ENCODE peak calls at places on chromosomes 2 and 18, in four cellular contexts. U is H9, C is GM23248, B is PC-3. T is an unnamed sample.
A peak's percentile ranks its signal among the peaks of the same experiment; 100 is the strongest.

GRCh38 chr2:226638576-226638975 is 161.0 kb downstream of the IRS1 start:
- DNase-seq in U (no peak), C (no peak), B (no peak), T (no peak)

GRCh38 chr2:223731503-223731902 is 105.9 kb downstream of the AP1S3 start:
- DNase-seq in U (no peak), C (no peak), B (no peak), T (no peak)

GRCh38 chr2:239029958-239030357 is 182.1 kb downstream of the TWIST2 start:
- DNase-seq in U (no peak), C (no peak), B (no peak), T (no peak)

GRCh38 chr2:121505005-121505404 is 25.7 kb upstream of the RNU4ATAC start:
- DNase-seq in U (no peak), C (peak; percentile 92), B (peak; percentile 73), T (no peak)

GRCh38 chr2:169422120-169422519 is 57.2 kb upstream of the BBS5 start:
- DNase-seq in U (no peak), C (no peak), B (no peak), T (no peak)

GRCh38 chr18:57807336-57808117 is 4.4 kb upstream of the ATP8B1 start:
- DNase-seq in U (no peak), C (peak; percentile 83), B (peak; percentile 48), T (no peak)

GRCh38 chr2:64663402-64663801 is 9.7 kb upstream of the SERTAD2 start:
- DNase-seq in U (no peak), C (no peak), B (no peak), T (no peak)

GRCh38 chr2:70125498-70125898 is 38.2 kb downstream of the PCBP1 start:
- DNase-seq in U (no peak), C (no peak), B (no peak), T (no peak)

GRCh38 chr2:197869501-197870111 is 65.2 kb downstream of the PLCL1 start:
- DNase-seq in U (no peak), C (peak; percentile 36), B (no peak), T (peak; percentile 5)

GRCh38 chr2:29549069-29549380 is 372.4 kb downstream of the ALK start:
- DNase-seq in U (no peak), C (no peak), B (no peak), T (no peak)

GRCh38 chr2:28359222-28360065 is 33.2 kb upstream of the FOSL2 start:
- DNase-seq in U (no peak), C (no peak), B (peak; percentile 78), T (no peak)
- H3K9ac ChIP-seq in U (no peak overlapping the region), C (no peak overlapping the region), B (peak overlapping the region; percentile 68), T (no peak overlapping the region)

DNA sequence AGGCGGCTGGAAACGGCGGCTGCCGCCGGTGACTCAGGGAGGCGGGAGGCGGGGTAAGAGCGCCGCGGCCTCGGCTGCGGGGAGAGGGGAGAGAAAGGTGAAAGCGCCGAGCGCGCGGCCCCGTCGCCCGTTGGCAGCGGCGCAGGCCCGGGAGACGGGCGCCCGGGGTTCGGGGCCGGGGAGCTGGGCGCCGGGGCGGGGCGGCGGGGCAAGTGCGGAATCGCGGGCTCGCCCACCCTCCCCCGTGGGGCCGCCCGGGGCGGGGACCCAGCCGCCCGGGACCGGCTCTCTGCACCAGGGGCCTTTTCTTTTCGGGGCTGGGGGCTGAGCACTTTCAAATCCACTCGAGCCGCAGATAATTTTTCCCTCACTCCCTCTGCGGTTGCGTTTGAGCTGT is 219 bp downstream of the KDM3A start:
- DNase-seq in U (no peak), C (no peak), B (no peak), T (no peak)
- H3K9ac ChIP-seq in U (peak overlapping the region; percentile 27), C (peak overlapping the region; percentile 89), B (peak overlapping the region; percentile 52), T (peak overlapping the region; percentile 84)

GRCh38 chr2:196403471-196403870 is 232.1 kb upstream of the STK17B start:
- DNase-seq in U (no peak), C (peak; percentile 65), B (peak; percentile 52), T (no peak)
- H3K9ac ChIP-seq in U (no peak overlapping the region), C (peak overlapping the region; percentile 19), B (no peak overlapping the region), T (peak overlapping the region; percentile 16)

GRCh38 chr2:205696541-205697441 is 14.5 kb downstream of the NRP2 start:
- DNase-seq in U (peak; percentile 58), C (no peak), B (no peak), T (peak; percentile 30)

GRCh38 chr2:205700331-205701132 is 18.2 kb downstream of the NRP2 start:
- DNase-seq in U (peak; percentile 67), C (peak; percentile 92), B (peak; percentile 62), T (no peak)

GRCh38 chr2:205699554-205700289 is 17.4 kb downstream of the NRP2 start:
- DNase-seq in U (no peak), C (no peak), B (no peak), T (no peak)

GRCh38 chr2:205701509-205701908 is 19.2 kb downstream of the NRP2 start:
- DNase-seq in U (no peak), C (peak; percentile 69), B (peak; percentile 65), T (no peak)

DNA sequence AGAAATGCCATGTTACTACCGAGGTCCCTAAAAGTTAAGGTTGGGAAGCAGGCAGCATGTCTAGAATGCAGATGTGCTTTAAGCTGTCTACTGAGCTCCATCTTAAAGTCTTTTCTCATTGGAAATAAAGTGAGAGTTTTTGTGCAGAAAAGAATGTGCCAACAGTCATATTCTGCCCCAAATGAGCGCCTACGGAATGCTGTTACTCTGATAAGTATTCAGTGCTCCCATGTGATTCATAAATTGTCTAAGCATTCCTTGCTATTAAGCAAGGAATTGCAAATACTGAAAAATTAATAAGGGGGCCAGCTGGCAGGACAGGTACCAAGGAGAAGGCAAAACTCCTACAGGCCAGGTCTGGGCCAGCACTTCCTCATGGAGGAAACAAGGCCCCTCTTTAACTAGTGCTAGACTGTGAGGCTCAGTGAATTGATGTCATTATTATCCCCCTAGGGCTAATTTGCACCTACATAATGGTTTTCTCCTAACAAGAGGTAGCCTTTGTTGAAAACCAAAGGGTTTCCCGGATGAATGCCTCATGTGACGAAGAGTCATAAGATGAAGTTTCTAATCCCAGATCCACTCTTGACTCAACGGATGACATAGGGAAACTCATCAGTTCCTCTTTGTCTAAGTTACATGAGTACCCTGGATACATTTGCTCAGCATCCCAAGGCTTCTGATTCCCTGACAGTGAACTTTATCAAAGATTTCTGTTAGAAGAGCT is 16.4 kb downstream of the NRP2 start:
- DNase-seq in U (no peak), C (peak; percentile 59), B (no peak), T (no peak)
- H3K9ac ChIP-seq in U (no peak overlapping the region), C (no peak overlapping the region), B (no peak overlapping the region), T (peak overlapping the region; percentile 81)

GRCh38 chr2:216553841-216554240 is 55.2 kb downstream of the RPL37A start:
- DNase-seq in U (no peak), C (no peak), B (no peak), T (no peak)
- H3K9ac ChIP-seq in U (no peak overlapping the region), C (no peak overlapping the region), B (no peak overlapping the region), T (peak overlapping the region; percentile 51)

GRCh38 chr18:21141678-21142422 is 30.2 kb upstream of the ROCK1 start:
- DNase-seq in U (no peak), C (peak; percentile 27), B (no peak), T (no peak)
- H3K9ac ChIP-seq in U (no peak overlapping the region), C (no peak overlapping the region), B (no peak overlapping the region), T (no peak overlapping the region)

DNA sequence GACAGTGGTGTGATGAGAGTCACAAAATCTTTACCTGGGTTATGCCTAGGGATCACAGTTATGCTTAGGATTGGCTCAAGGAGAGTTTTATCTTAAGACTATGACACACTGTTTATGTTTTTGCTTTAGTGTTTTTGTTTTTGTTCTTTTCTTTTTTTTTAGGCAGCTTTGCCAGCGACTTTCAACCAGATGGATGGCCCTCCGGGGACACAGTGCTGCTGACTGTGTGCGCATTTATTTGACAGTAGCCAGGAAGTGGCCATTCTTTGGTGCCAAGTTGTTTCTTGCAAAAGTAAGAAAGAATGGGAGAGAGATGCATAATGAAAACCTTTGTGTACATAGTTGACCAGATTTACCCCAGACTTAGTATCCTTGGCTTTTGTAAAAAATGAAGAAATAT is 15.1 kb upstream of the DYNC2LI1 start:
- DNase-seq in U (no peak), C (peak; percentile 78), B (peak; percentile 65), T (no peak)
- H3K9ac ChIP-seq in U (no peak overlapping the region), C (peak overlapping the region; percentile 55), B (peak overlapping the region; percentile 61), T (peak overlapping the region; percentile 1)